ENCODE peak calls at places on chromosomes 11 and 22, in seven cellular contexts. C, Y, W, F, U, V and P are unnamed samples.

GRCh38 chr22:17579535-17579981 is 16.3 kb downstream of the SLC25A18 start:
- DNase-seq in C (no peak), Y (no peak), W (no peak), F (no peak), U (peak; percentile 53), V (no peak), P (no peak)

GRCh38 chr11:129298990-129299389 is 76.7 kb upstream of the BARX2 start:
- DNase-seq in C (no peak), Y (no peak), W (no peak), F (no peak), U (no peak), V (no peak), P (no peak)

GRCh38 chr11:68579455-68579854 is 104.9 kb upstream of the GAL start:
- DNase-seq in C (no peak), Y (no peak), W (no peak), F (no peak), U (no peak), V (no peak), P (no peak)

GRCh38 chr11:120184946-120185677 is 25.7 kb upstream of the OAF start:
- DNase-seq in C (no peak), Y (peak; percentile 63), W (peak; percentile 86), F (peak; percentile 48), U (peak; percentile 87), V (peak; percentile 82), P (no peak)

GRCh38 chr11:1763796-1764661 is at the start of gene CTSD:
- DNase-seq in C (peak; percentile 84), Y (peak; percentile 94), W (peak; percentile 95), F (peak; percentile 93), U (peak; percentile 97), V (peak; percentile 93), P (peak; percentile 34)

GRCh38 chr11:63478896-63479295 is 12.1 kb downstream of the PLAAT5 start:
- DNase-seq in C (peak; percentile 31), Y (peak; percentile 54), W (no peak), F (peak; percentile 58), U (no peak), V (peak; percentile 73), P (no peak)

GRCh38 chr11:110968348-110969062 is 256.3 kb upstream of the ARHGAP20 start:
- DNase-seq in C (no peak), Y (no peak), W (no peak), F (no peak), U (no peak), V (no peak), P (no peak)

GRCh38 chr11:63985812-63986155 is 454 bp upstream of the OTUB1 start:
- DNase-seq in C (no peak), Y (no peak), W (no peak), F (no peak), U (peak; percentile 85), V (no peak), P (no peak)

GRCh38 chr11:122069946-122070345 is 46.1 kb downstream of the BLID start:
- DNase-seq in C (peak; percentile 46), Y (peak; percentile 28), W (peak; percentile 87), F (peak; percentile 74), U (peak; percentile 67), V (peak; percentile 83), P (no peak)

GRCh38 chr11:116093065-116093464 is 588.9 kb upstream of the CADM1 start:
- DNase-seq in C (no peak), Y (no peak), W (no peak), F (no peak), U (no peak), V (no peak), P (no peak)

GRCh38 chr11:35717043-35717442 is 54.5 kb downstream of the TRIM44 start:
- DNase-seq in C (no peak), Y (no peak), W (no peak), F (no peak), U (no peak), V (no peak), P (no peak)

GRCh38 chr11:119284344-119285157 is 32.4 kb downstream of the MCAM start:
- DNase-seq in C (no peak), Y (no peak), W (no peak), F (no peak), U (no peak), V (no peak), P (no peak)

GRCh38 chr11:31932879-31933278 is 121.8 kb upstream of the PAX6 start:
- DNase-seq in C (no peak), Y (no peak), W (no peak), F (no peak), U (no peak), V (no peak), P (no peak)

GRCh38 chr22:50440544-50441249 is 34.1 kb downstream of the SBF1 start:
- DNase-seq in C (no peak), Y (no peak), W (no peak), F (no peak), U (peak; percentile 69), V (no peak), P (no peak)

GRCh38 chr11:41622707-41623359 is 163.4 kb upstream of the LRRC4C start:
- DNase-seq in C (no peak), Y (no peak), W (no peak), F (no peak), U (peak; percentile 72), V (no peak), P (no peak)

GRCh38 chr22:46028069-46028991 is 51.4 kb upstream of the WNT7B start:
- DNase-seq in C (no peak), Y (no peak), W (peak; percentile 56), F (no peak), U (peak; percentile 66), V (no peak), P (no peak)